ENCODE peak calls at places on chromosomes 11 and 22, in four cellular contexts. One of them, this sample, is unnamed.

GRCh38 chr11:6602096-6602940 is 1.1 kb downstream of the RRP8 start:
- DNase-seq in Daoy: no peak
- DNase-seq in NCI-H187: no peak
- DNase-seq in endothelial cell of umbilical vein: no peak
- DNase-seq in this sample: no peak

GRCh38 chr11:63892233-63892632 is 24.7 kb downstream of the RCOR2 start:
- DNase-seq in NCI-H187: no peak
- DNase-seq in Daoy: no peak
- DNase-seq in endothelial cell of umbilical vein: no peak
- DNase-seq in this sample: no peak

GRCh38 chr11:77065878-77066228 is 918 bp upstream of the CAPN5 start:
- DNase-seq in endothelial cell of umbilical vein: no peak
- DNase-seq in NCI-H187: no peak
- DNase-seq in Daoy: no peak
- DNase-seq in this sample: peak

GRCh38 chr11:30586251-30587144 is at the start of gene MPPED2:
- DNase-seq in NCI-H187: peak
- DNase-seq in Daoy: peak
- DNase-seq in endothelial cell of umbilical vein: no peak
- DNase-seq in this sample: peak

GRCh38 chr11:69443138-69443967 is 38.1 kb upstream of the LINC01488 start:
- DNase-seq in NCI-H187: no peak
- DNase-seq in Daoy: peak
- DNase-seq in endothelial cell of umbilical vein: peak
- DNase-seq in this sample: peak

GRCh38 chr11:122746050-122746478 is 90.5 kb downstream of the UBASH3B start:
- DNase-seq in Daoy: no peak
- DNase-seq in NCI-H187: no peak
- DNase-seq in endothelial cell of umbilical vein: no peak
- DNase-seq in this sample: no peak

GRCh38 chr11:28169816-28170215 is 61.6 kb downstream of the METTL15 start:
- DNase-seq in Daoy: peak
- DNase-seq in endothelial cell of umbilical vein: no peak
- DNase-seq in NCI-H187: no peak
- DNase-seq in this sample: no peak

GRCh38 chr11:73335204-73335923 is 27.3 kb downstream of the ARHGEF17 start:
- DNase-seq in Daoy: peak
- DNase-seq in NCI-H187: peak
- DNase-seq in endothelial cell of umbilical vein: peak
- DNase-seq in this sample: peak

GRCh38 chr11:121249039-121249663 is 43.4 kb upstream of the SC5D start:
- DNase-seq in NCI-H187: no peak
- DNase-seq in endothelial cell of umbilical vein: peak
- DNase-seq in Daoy: peak
- DNase-seq in this sample: no peak

GRCh38 chr11:69293087-69293486 is 868 bp upstream of the MYEOV start:
- DNase-seq in NCI-H187: no peak
- DNase-seq in endothelial cell of umbilical vein: no peak
- DNase-seq in Daoy: no peak
- DNase-seq in this sample: peak

GRCh38 chr11:129932385-129933067 is 37.1 kb upstream of the NFRKB start:
- DNase-seq in Daoy: no peak
- DNase-seq in endothelial cell of umbilical vein: no peak
- DNase-seq in NCI-H187: no peak
- DNase-seq in this sample: no peak

GRCh38 chr11:62461740-62462522 is 43.1 kb downstream of the SCGB1A1 start:
- DNase-seq in Daoy: peak
- DNase-seq in endothelial cell of umbilical vein: no peak
- DNase-seq in NCI-H187: no peak
- DNase-seq in this sample: no peak

GRCh38 chr11:58075781-58076180 is 45.0 kb downstream of the OR6Q1 start:
- DNase-seq in endothelial cell of umbilical vein: no peak
- DNase-seq in NCI-H187: no peak
- DNase-seq in Daoy: no peak
- DNase-seq in this sample: no peak

GRCh38 chr22:38142606-38143005 is 32.1 kb upstream of the BAIAP2L2 start:
- DNase-seq in NCI-H187: no peak
- DNase-seq in Daoy: no peak
- DNase-seq in endothelial cell of umbilical vein: no peak
- DNase-seq in this sample: no peak

GRCh38 chr11:29518389-29519174 is 498.2 kb downstream of the KCNA4 start:
- DNase-seq in Daoy: no peak
- DNase-seq in NCI-H187: no peak
- DNase-seq in endothelial cell of umbilical vein: no peak
- DNase-seq in this sample: peak

GRCh38 chr11:101686514-101686913 is 102.7 kb upstream of the TRPC6 start:
- DNase-seq in Daoy: no peak
- DNase-seq in NCI-H187: no peak
- DNase-seq in endothelial cell of umbilical vein: no peak
- DNase-seq in this sample: no peak

GRCh38 chr11:58629857-58630256 is 7.4 kb downstream of the CNTF start:
- DNase-seq in NCI-H187: no peak
- DNase-seq in Daoy: peak
- DNase-seq in endothelial cell of umbilical vein: peak
- DNase-seq in this sample: no peak

GRCh38 chr11:17479284-17480214 is 2.9 kb upstream of the ABCC8 start:
- DNase-seq in NCI-H187: peak
- DNase-seq in Daoy: peak
- DNase-seq in endothelial cell of umbilical vein: peak
- DNase-seq in this sample: no peak

GRCh38 chr11:75151346-75152047 is 590 bp downstream of the SLCO2B1 start:
- DNase-seq in endothelial cell of umbilical vein: no peak
- DNase-seq in Daoy: no peak
- DNase-seq in NCI-H187: no peak
- DNase-seq in this sample: no peak

GRCh38 chr22:22979121-22979724 is 91.1 kb upstream of the GNAZ start:
- DNase-seq in endothelial cell of umbilical vein: no peak
- DNase-seq in Daoy: no peak
- DNase-seq in NCI-H187: no peak
- DNase-seq in this sample: no peak

GRCh38 chr11:65069217-65069616 is 10.9 kb upstream of the NAALADL1 start:
- DNase-seq in NCI-H187: no peak
- DNase-seq in Daoy: peak
- DNase-seq in endothelial cell of umbilical vein: no peak
- DNase-seq in this sample: no peak

GRCh38 chr22:36330655-36331305 is 57.0 kb downstream of the MYH9 start:
- DNase-seq in NCI-H187: no peak
- DNase-seq in endothelial cell of umbilical vein: peak
- DNase-seq in Daoy: peak
- DNase-seq in this sample: no peak

GRCh38 chr22:46432164-46433068 is 96.9 kb downstream of the TRMU start:
- DNase-seq in endothelial cell of umbilical vein: no peak
- DNase-seq in NCI-H187: no peak
- DNase-seq in Daoy: no peak
- DNase-seq in this sample: no peak